ENCODE peak calls at places on chromosome 12, in ten cellular contexts. V is upper lobe of left lung, G is tibial artery, P is Peyer's patch, U is left lung, A is H9, T is left ventricle myocardium inferior, N is psoas muscle, K is heart right ventricle, Z is IMR-90. F is an unnamed sample.

GRCh38 chr12:81644503-81644902 is 114.6 kb downstream of the PPFIA2 start:
- DNase-seq in V (no peak), G (no peak), P (no peak), U (no peak), A (no peak), T (no peak), N (no peak), K (no peak), Z (peak; percentile 36), F (no peak)

GRCh38 chr12:45833401-45833800 is 103.9 kb downstream of the ARID2 start:
- DNase-seq in V (no peak), G (no peak), P (no peak), U (no peak), A (no peak), T (no peak), N (no peak), K (no peak), Z (no peak), F (no peak)

GRCh38 chr12:50786498-50787231 is 22.8 kb downstream of the ATF1 start:
- DNase-seq in V (no peak), G (no peak), P (no peak), U (no peak), A (no peak), T (no peak), N (no peak), K (no peak), Z (peak; percentile 97), F (no peak)

GRCh38 chr12:19757317-19757877 is 318.1 kb downstream of the AEBP2 start:
- DNase-seq in V (no peak), G (no peak), P (no peak), U (no peak), A (no peak), T (no peak), N (no peak), K (no peak), Z (peak; percentile 64), F (no peak)

GRCh38 chr12:130873106-130873795 is 1.4 kb downstream of the RAN start:
- DNase-seq in V (no peak), G (no peak), P (no peak), U (no peak), A (no peak), T (no peak), N (no peak), K (no peak), Z (no peak), F (no peak)

GRCh38 chr12:42704340-42704739 is 114.8 kb upstream of the PRICKLE1 start:
- DNase-seq in V (no peak), G (no peak), P (no peak), U (no peak), A (no peak), T (no peak), N (no peak), K (no peak), Z (no peak), F (no peak)

GRCh38 chr12:54304187-54304810 is 3.5 kb upstream of the NFE2 start:
- DNase-seq in V (peak; percentile 85), G (peak; percentile 79), P (peak; percentile 81), U (peak; percentile 93), A (peak; percentile 65), T (peak; percentile 71), N (peak; percentile 69), K (peak; percentile 52), Z (no peak), F (peak; percentile 74)

GRCh38 chr12:67239061-67239460 is 30.1 kb upstream of the CAND1 start:
- DNase-seq in V (no peak), G (no peak), P (no peak), U (no peak), A (no peak), T (no peak), N (no peak), K (no peak), Z (peak; percentile 40), F (no peak)

GRCh38 chr12:113461666-113462065 is 10.0 kb downstream of the LHX5 start:
- DNase-seq in V (no peak), G (no peak), P (no peak), U (no peak), A (peak; percentile 68), T (no peak), N (no peak), K (no peak), Z (no peak), F (no peak)

GRCh38 chr12:9115731-9116689 is at the start of gene A2M:
- DNase-seq in V (no peak), G (peak; percentile 37), P (no peak), U (no peak), A (no peak), T (no peak), N (no peak), K (peak; percentile 79), Z (no peak), F (peak; percentile 51)

GRCh38 chr12:29610473-29611174 is 113.1 kb upstream of the OVCH1 start:
- DNase-seq in V (no peak), G (no peak), P (no peak), U (no peak), A (no peak), T (no peak), N (no peak), K (no peak), Z (no peak), F (no peak)

DNA sequence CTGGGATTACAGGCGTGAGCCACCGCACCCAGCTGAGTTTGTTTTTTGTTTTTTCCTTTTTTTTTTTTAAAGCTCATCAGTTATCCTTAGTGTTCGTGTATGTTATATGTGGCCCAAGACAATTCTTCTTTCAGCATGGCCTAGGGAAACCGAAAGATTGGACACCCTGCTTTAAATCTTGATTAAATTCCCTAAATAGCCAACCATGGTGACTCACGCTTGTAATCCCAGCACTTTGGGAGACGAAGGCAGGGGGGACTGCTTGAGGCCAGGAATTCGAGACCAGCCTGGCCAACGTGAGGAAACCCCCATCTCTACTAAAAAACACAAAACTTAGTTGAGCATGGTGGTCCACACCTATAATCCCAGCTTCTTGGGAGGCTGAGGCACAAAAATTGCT is 131.1 kb downstream of the MED13L start:
- DNase-seq in V (no peak), G (no peak), P (no peak), U (no peak), A (no peak), T (no peak), N (no peak), K (no peak), Z (no peak), F (no peak)
- H3K4me1 ChIP-seq in V (peaks cover 59% of the 10 kb centered on the region), G (peaks cover 33% of the 10 kb centered on the region), P (no peaks in the 10 kb centered on the region), U (peaks cover 18% of the 10 kb centered on the region), A (peaks cover 9% of the 10 kb centered on the region), T (peaks cover 82% of the 10 kb centered on the region), N (peaks cover 65% of the 10 kb centered on the region), K (peaks cover 86% of the 10 kb centered on the region), Z (peaks cover 16% of the 10 kb centered on the region), F (no peaks in the 10 kb centered on the region)

DNA sequence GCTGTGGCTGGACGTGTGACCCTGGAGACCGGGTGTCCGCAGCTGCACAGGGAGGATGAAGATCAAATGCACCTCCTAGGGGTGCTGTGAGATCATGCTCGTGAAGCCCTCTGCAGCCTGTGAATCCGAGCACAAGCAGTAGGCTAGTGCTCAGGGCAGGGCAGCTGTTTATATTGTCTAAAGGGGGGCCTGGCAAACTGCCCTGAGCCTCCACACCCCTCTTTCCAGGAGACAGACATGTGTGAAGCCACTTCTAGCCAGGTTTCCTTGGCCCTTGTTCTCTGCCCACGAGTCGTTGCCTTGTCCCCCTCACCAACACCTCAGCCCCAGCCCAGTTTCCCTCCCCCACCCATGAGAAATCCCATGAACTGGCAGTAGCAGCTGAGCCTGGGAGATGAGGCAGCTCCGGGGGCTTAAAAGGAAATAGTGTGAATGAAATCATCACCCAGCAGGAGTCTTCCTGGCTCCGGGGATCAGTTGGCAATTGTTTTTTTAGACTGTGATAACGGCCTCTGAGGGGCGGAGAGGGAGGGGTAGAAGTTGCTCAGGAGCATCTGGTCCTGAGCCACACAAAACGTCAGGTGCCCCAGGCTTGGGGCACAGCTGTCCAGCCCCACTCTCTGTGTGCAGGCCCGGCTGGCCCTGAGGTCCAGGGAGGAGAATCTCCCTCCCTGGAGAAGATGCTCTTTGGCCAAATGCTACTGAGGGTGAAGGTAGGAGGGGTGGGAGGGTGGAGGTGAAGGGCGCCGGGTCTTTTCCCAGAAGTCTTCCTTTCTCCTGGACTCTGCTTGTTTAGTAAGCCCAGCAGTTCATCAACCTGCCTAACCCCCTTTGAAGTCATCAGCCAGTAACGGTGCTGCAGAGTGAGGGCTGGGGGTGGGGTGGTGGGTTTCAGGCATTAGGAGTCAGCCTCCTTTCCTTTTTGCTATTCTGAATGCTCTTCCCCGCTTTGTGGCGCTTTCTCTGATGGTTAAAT is 4.0 kb downstream of the FGF6 start:
- DNase-seq in V (no peak), G (no peak), P (no peak), U (no peak), A (peak; percentile 79), T (no peak), N (no peak), K (no peak), Z (no peak), F (no peak)
- TF ChIP-seq CTCF in V (no peak), G (no peak), P (no peak), U (no peak), A (no peak), T (no peak), N (no peak), K (no peak), Z (no peak), F (no peak)

GRCh38 chr12:16362550-16362949 is 15.1 kb downstream of the MGST1 start:
- DNase-seq in V (no peak), G (no peak), P (no peak), U (no peak), A (no peak), T (no peak), N (no peak), K (no peak), Z (no peak), F (no peak)

GRCh38 chr12:16361142-16361783 is 13.8 kb downstream of the MGST1 start:
- DNase-seq in V (no peak), G (no peak), P (no peak), U (no peak), A (no peak), T (no peak), N (no peak), K (no peak), Z (no peak), F (no peak)

GRCh38 chr12:16359512-16360491 is 12.4 kb downstream of the MGST1 start:
- DNase-seq in V (no peak), G (peak; percentile 40), P (no peak), U (peak; percentile 48), A (peak; percentile 81), T (peak; percentile 46), N (peak; percentile 54), K (peak; percentile 26), Z (peak; percentile 47), F (no peak)

DNA sequence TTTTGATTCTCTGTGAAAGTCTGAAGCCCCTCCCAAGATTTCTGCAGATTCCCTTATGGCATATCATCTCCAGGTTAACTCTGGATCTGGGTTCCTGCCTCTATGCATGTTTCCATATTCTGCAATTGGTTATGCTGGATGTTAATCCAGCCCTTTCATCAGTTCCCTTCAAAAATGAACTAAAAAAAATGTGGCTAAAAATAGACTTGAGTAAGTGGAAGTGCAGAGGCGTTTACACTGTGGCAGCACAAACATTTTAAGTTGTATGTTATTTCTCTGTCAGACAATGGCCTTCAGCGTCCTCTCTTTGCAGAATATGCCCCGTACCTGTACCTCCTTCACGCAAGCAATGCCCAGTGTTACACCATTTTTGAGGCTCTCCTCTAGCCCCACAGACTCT is 11.5 kb downstream of the MGST1 start:
- DNase-seq in V (no peak), G (no peak), P (no peak), U (no peak), A (no peak), T (no peak), N (no peak), K (no peak), Z (peak; percentile 34), F (no peak)
- H3K4me1 ChIP-seq in V (peaks cover 17% of the 10 kb centered on the region), G (no peaks in the 10 kb centered on the region), P (no peaks in the 10 kb centered on the region), U (no peaks in the 10 kb centered on the region), A (no peaks in the 10 kb centered on the region), T (no peaks in the 10 kb centered on the region), N (no peaks in the 10 kb centered on the region), K (no peaks in the 10 kb centered on the region), Z (peaks cover 2% of the 10 kb centered on the region), F (no peaks in the 10 kb centered on the region)

GRCh38 chr12:75725505-75726120 is 214.2 kb upstream of the KRR1 start:
- DNase-seq in V (no peak), G (no peak), P (no peak), U (no peak), A (no peak), T (no peak), N (no peak), K (no peak), Z (peak; percentile 74), F (no peak)
- TF ChIP-seq CTCF in V (no peak), G (no peak), P (no peak), U (no peak), A (peak; percentile 19), T (no peak), N (peak; percentile 9), K (no peak), Z (no peak), F (no peak)